ENCODE peak calls at places on chromosomes 16 and 17, in seven cellular contexts. J is NCI-H2081; D is stimulated activated CD8-positive, alpha-beta memory T cell treated with anti-CD3 and anti-CD28 coated beads, Interleukin-4, amount 100 ng/mL, for 4 hours; X is glutamatergic neuron; S is activated T-cell treated with anti-CD3 and anti-CD28 coated beads, Interleukin-2, amount 50 U/mL, for 72 hours; U is NCI-H1417; Z is GM20000. E is an unnamed sample.

GRCh38 chr17:54085020-54085419 is 262.3 kb downstream of the KIF2B start:
- DNase-seq in J (no peak), D (no peak), X (no peak), S (no peak), U (no peak), Z (no peak), E (no peak)

GRCh38 chr17:78179372-78179771 is 7.5 kb downstream of the TK1 start:
- DNase-seq in J (no peak), D (no peak), X (no peak), S (no peak), U (no peak), Z (no peak), E (no peak)

GRCh38 chr17:5055543-5055942 is 20.3 kb upstream of the SLC52A1 start:
- DNase-seq in J (no peak), D (no peak), X (no peak), S (no peak), U (no peak), Z (no peak), E (no peak)

GRCh38 chr17:56914641-56915263 is 903 bp upstream of the TRIM25 start:
- DNase-seq in J (no peak), D (no peak), X (no peak), S (no peak), U (no peak), Z (no peak), E (no peak)

GRCh38 chr16:87897563-87898505 is 28.5 kb upstream of the SLC7A5 start:
- DNase-seq in J (no peak), D (peak; percentile 43), X (no peak), S (peak; percentile 79), U (no peak), Z (no peak), E (peak; percentile 35)

GRCh38 chr17:35257080-35257701 is 14.3 kb downstream of the SLFN5 start:
- DNase-seq in J (no peak), D (no peak), X (no peak), S (no peak), U (peak; percentile 90), Z (no peak), E (no peak)

GRCh38 chr17:2377659-2378058 is 23.2 kb downstream of the MNT start:
- DNase-seq in J (no peak), D (no peak), X (no peak), S (no peak), U (no peak), Z (no peak), E (no peak)

GRCh38 chr16:12672986-12673385 is 130.7 kb downstream of the CPPED1 start:
- DNase-seq in J (no peak), D (no peak), X (peak; percentile 76), S (no peak), U (peak; percentile 63), Z (no peak), E (no peak)

GRCh38 chr16:53055603-53056527 is 1.1 kb downstream of the CHD9 start:
- DNase-seq in J (no peak), D (no peak), X (no peak), S (peak; percentile 4), U (peak; percentile 63), Z (no peak), E (no peak)

GRCh38 chr17:76079577-76080206 is 710 bp downstream of the ZACN start:
- DNase-seq in J (no peak), D (no peak), X (no peak), S (no peak), U (peak; percentile 67), Z (peak; percentile 45), E (no peak)

GRCh38 chr17:17300624-17301568 is 2.3 kb upstream of the NT5M start:
- DNase-seq in J (no peak), D (no peak), X (peak; percentile 53), S (peak; percentile 67), U (no peak), Z (peak; percentile 73), E (peak; percentile 28)

GRCh38 chr17:75720656-75721462 is at the start of gene ITGB4:
- DNase-seq in J (no peak), D (peak; percentile 17), X (no peak), S (peak; percentile 72), U (peak; percentile 14), Z (peak; percentile 92), E (peak; percentile 68)

GRCh38 chr17:78432226-78432894 is 53.9 kb downstream of the PGS1 start:
- DNase-seq in J (no peak), D (no peak), X (no peak), S (no peak), U (no peak), Z (no peak), E (no peak)

GRCh38 chr17:15210247-15210646 is 54.9 kb downstream of the PMP22 start:
- DNase-seq in J (no peak), D (no peak), X (no peak), S (no peak), U (no peak), Z (no peak), E (no peak)

GRCh38 chr16:14501331-14502255 is 128.5 kb downstream of the PARN start:
- DNase-seq in J (peak; percentile 79), D (no peak), X (peak; percentile 38), S (no peak), U (peak; percentile 72), Z (no peak), E (no peak)

GRCh38 chr17:34012709-34013375 is 242.2 kb upstream of the CCL2 start:
- DNase-seq in J (no peak), D (no peak), X (no peak), S (no peak), U (peak; percentile 6), Z (no peak), E (no peak)

GRCh38 chr16:1090620-1091587 is 5.1 kb downstream of the C1QTNF8 start:
- DNase-seq in J (no peak), D (no peak), X (no peak), S (no peak), U (peak; percentile 34), Z (no peak), E (no peak)

GRCh38 chr17:81156866-81157805 is 8.2 kb upstream of the PVALEF start:
- DNase-seq in J (no peak), D (no peak), X (peak; percentile 9), S (no peak), U (no peak), Z (no peak), E (no peak)

GRCh38 chr17:47172698-47173565 is 16.2 kb downstream of the CDC27 start:
- DNase-seq in J (no peak), D (no peak), X (no peak), S (no peak), U (no peak), Z (no peak), E (no peak)

GRCh38 chr17:39194089-39194984 is 3.1 kb downstream of the CACNB1 start:
- DNase-seq in J (no peak), D (no peak), X (peak; percentile 78), S (no peak), U (no peak), Z (no peak), E (no peak)

GRCh38 chr17:15231851-15232516 is 33.1 kb downstream of the PMP22 start:
- DNase-seq in J (no peak), D (no peak), X (no peak), S (no peak), U (no peak), Z (no peak), E (no peak)

GRCh38 chr17:39867084-39867890 is 715 bp upstream of the ZPBP2 start:
- DNase-seq in J (no peak), D (peak; percentile 9), X (no peak), S (peak; percentile 74), U (no peak), Z (peak; percentile 82), E (peak; percentile 26)